ENCODE peak calls at places on chromosomes 13 and 19, in eight cellular contexts. One of them, this sample, is unnamed.
A peak's percentile ranks its signal among the peaks of the same experiment; 100 is the strongest.

GRCh38 chr13:80473695-80474094 is 132.8 kb upstream of the SPRY2 start:
- DNase-seq in nucleus accumbens: no peak
- DNase-seq in fibroblast of the conjunctiva: peak; percentile 92
- DNase-seq in frontal cortex: no peak
- DNase-seq in GM23248: peak; percentile 7
- DNase-seq in A172: peak; percentile 14
- DNase-seq in hepatic stellate cell: peak; percentile 12
- DNase-seq in effector CD4-positive, alpha-beta T cell: no peak
- DNase-seq in this sample: no peak

GRCh38 chr19:13097331-13098258 is 5.1 kb downstream of the LYL1 start:
- DNase-seq in nucleus accumbens: no peak
- DNase-seq in fibroblast of the conjunctiva: no peak
- DNase-seq in frontal cortex: no peak
- DNase-seq in GM23248: peak; percentile 73
- DNase-seq in A172: no peak
- DNase-seq in hepatic stellate cell: no peak
- DNase-seq in effector CD4-positive, alpha-beta T cell: no peak
- DNase-seq in this sample: no peak

GRCh38 chr19:1274852-1275259 is 474 bp upstream of the FAM174C start:
- DNase-seq in nucleus accumbens: no peak
- DNase-seq in fibroblast of the conjunctiva: no peak
- DNase-seq in frontal cortex: no peak
- DNase-seq in GM23248: peak; percentile 67
- DNase-seq in A172: no peak
- DNase-seq in hepatic stellate cell: no peak
- DNase-seq in effector CD4-positive, alpha-beta T cell: no peak
- DNase-seq in this sample: no peak

GRCh38 chr13:61880576-61881283 is 465.1 kb upstream of the PCDH20 start:
- DNase-seq in nucleus accumbens: no peak
- DNase-seq in fibroblast of the conjunctiva: no peak
- DNase-seq in frontal cortex: no peak
- DNase-seq in GM23248: peak; percentile 6
- DNase-seq in A172: peak; percentile 41
- DNase-seq in hepatic stellate cell: no peak
- DNase-seq in effector CD4-positive, alpha-beta T cell: no peak
- DNase-seq in this sample: no peak

GRCh38 chr19:5823579-5824281 is 15.8 kb downstream of the FUT6 start:
- DNase-seq in nucleus accumbens: no peak
- DNase-seq in fibroblast of the conjunctiva: no peak
- DNase-seq in frontal cortex: no peak
- DNase-seq in GM23248: no peak
- DNase-seq in A172: no peak
- DNase-seq in hepatic stellate cell: no peak
- DNase-seq in effector CD4-positive, alpha-beta T cell: no peak
- DNase-seq in this sample: no peak

GRCh38 chr19:49430678-49431329 is 5.6 kb downstream of the GFY start:
- DNase-seq in nucleus accumbens: no peak
- DNase-seq in fibroblast of the conjunctiva: no peak
- DNase-seq in frontal cortex: no peak
- DNase-seq in GM23248: peak; percentile 36
- DNase-seq in A172: no peak
- DNase-seq in hepatic stellate cell: no peak
- DNase-seq in effector CD4-positive, alpha-beta T cell: no peak
- DNase-seq in this sample: no peak

GRCh38 chr13:66992183-66992582 is 238.0 kb downstream of the PCDH9 start:
- DNase-seq in nucleus accumbens: peak; percentile 28
- DNase-seq in fibroblast of the conjunctiva: peak; percentile 87
- DNase-seq in frontal cortex: no peak
- DNase-seq in GM23248: no peak
- DNase-seq in A172: no peak
- DNase-seq in hepatic stellate cell: no peak
- DNase-seq in effector CD4-positive, alpha-beta T cell: no peak
- DNase-seq in this sample: peak; percentile 17

GRCh38 chr13:97977376-97977705 is 23.9 kb downstream of the IPO5 start:
- DNase-seq in nucleus accumbens: no peak
- DNase-seq in fibroblast of the conjunctiva: no peak
- DNase-seq in frontal cortex: no peak
- DNase-seq in GM23248: no peak
- DNase-seq in A172: no peak
- DNase-seq in hepatic stellate cell: peak; percentile 18
- DNase-seq in effector CD4-positive, alpha-beta T cell: no peak
- DNase-seq in this sample: no peak

GRCh38 chr19:15008308-15008707 is 28.6 kb upstream of the SLC1A6 start:
- DNase-seq in nucleus accumbens: no peak
- DNase-seq in fibroblast of the conjunctiva: no peak
- DNase-seq in frontal cortex: no peak
- DNase-seq in GM23248: no peak
- DNase-seq in A172: no peak
- DNase-seq in hepatic stellate cell: no peak
- DNase-seq in effector CD4-positive, alpha-beta T cell: no peak
- DNase-seq in this sample: no peak

GRCh38 chr19:1446713-1447564 is 3.0 kb upstream of the APC2 start:
- DNase-seq in nucleus accumbens: no peak
- DNase-seq in fibroblast of the conjunctiva: no peak
- DNase-seq in frontal cortex: no peak
- DNase-seq in GM23248: peak; percentile 33
- DNase-seq in A172: no peak
- DNase-seq in hepatic stellate cell: peak; percentile 29
- DNase-seq in effector CD4-positive, alpha-beta T cell: peak; percentile 21
- DNase-seq in this sample: no peak

GRCh38 chr13:25971499-25972145 is 80.2 kb downstream of the SHISA2 start:
- DNase-seq in nucleus accumbens: no peak
- DNase-seq in fibroblast of the conjunctiva: no peak
- DNase-seq in frontal cortex: no peak
- DNase-seq in GM23248: no peak
- DNase-seq in A172: no peak
- DNase-seq in hepatic stellate cell: no peak
- DNase-seq in effector CD4-positive, alpha-beta T cell: peak; percentile 44
- DNase-seq in this sample: no peak

GRCh38 chr13:36418022-36418805 is 14.1 kb upstream of the CCNA1 start:
- DNase-seq in nucleus accumbens: no peak
- DNase-seq in fibroblast of the conjunctiva: peak; percentile 28
- DNase-seq in frontal cortex: no peak
- DNase-seq in GM23248: peak; percentile 44
- DNase-seq in A172: peak; percentile 42
- DNase-seq in hepatic stellate cell: no peak
- DNase-seq in effector CD4-positive, alpha-beta T cell: no peak
- DNase-seq in this sample: no peak

GRCh38 chr13:99798756-99799155 is 172.8 kb downstream of the ZIC5 start:
- DNase-seq in nucleus accumbens: no peak
- DNase-seq in fibroblast of the conjunctiva: no peak
- DNase-seq in frontal cortex: no peak
- DNase-seq in GM23248: no peak
- DNase-seq in A172: no peak
- DNase-seq in hepatic stellate cell: no peak
- DNase-seq in effector CD4-positive, alpha-beta T cell: no peak
- DNase-seq in this sample: no peak

GRCh38 chr13:44117351-44117750 is 237.6 kb downstream of the LACC1 start:
- DNase-seq in nucleus accumbens: no peak
- DNase-seq in fibroblast of the conjunctiva: no peak
- DNase-seq in frontal cortex: no peak
- DNase-seq in GM23248: peak; percentile 29
- DNase-seq in A172: peak; percentile 3
- DNase-seq in hepatic stellate cell: no peak
- DNase-seq in effector CD4-positive, alpha-beta T cell: no peak
- DNase-seq in this sample: no peak

GRCh38 chr19:45564131-45564780 is 20.3 kb downstream of the OPA3 start:
- DNase-seq in nucleus accumbens: no peak
- DNase-seq in fibroblast of the conjunctiva: no peak
- DNase-seq in frontal cortex: no peak
- DNase-seq in GM23248: no peak
- DNase-seq in A172: no peak
- DNase-seq in hepatic stellate cell: no peak
- DNase-seq in effector CD4-positive, alpha-beta T cell: no peak
- DNase-seq in this sample: no peak

GRCh38 chr19:19457691-19458090 is 52.2 kb downstream of the GATAD2A start:
- DNase-seq in nucleus accumbens: no peak
- DNase-seq in fibroblast of the conjunctiva: no peak
- DNase-seq in frontal cortex: no peak
- DNase-seq in GM23248: no peak
- DNase-seq in A172: no peak
- DNase-seq in hepatic stellate cell: no peak
- DNase-seq in effector CD4-positive, alpha-beta T cell: no peak
- DNase-seq in this sample: no peak

GRCh38 chr19:55228015-55228391 is 560 bp downstream of the TMEM86B start:
- DNase-seq in nucleus accumbens: no peak
- DNase-seq in fibroblast of the conjunctiva: no peak
- DNase-seq in frontal cortex: no peak
- DNase-seq in GM23248: no peak
- DNase-seq in A172: no peak
- DNase-seq in hepatic stellate cell: no peak
- DNase-seq in effector CD4-positive, alpha-beta T cell: no peak
- DNase-seq in this sample: no peak

GRCh38 chr19:46813570-46814358 is 25.4 kb upstream of the SLC1A5 start:
- DNase-seq in nucleus accumbens: no peak
- DNase-seq in fibroblast of the conjunctiva: peak; percentile 46
- DNase-seq in frontal cortex: no peak
- DNase-seq in GM23248: no peak
- DNase-seq in A172: no peak
- DNase-seq in hepatic stellate cell: peak; percentile 47
- DNase-seq in effector CD4-positive, alpha-beta T cell: no peak
- DNase-seq in this sample: no peak

GRCh38 chr13:50891206-50891605 is 18.4 kb upstream of the RNASEH2B start:
- DNase-seq in nucleus accumbens: no peak
- DNase-seq in fibroblast of the conjunctiva: no peak
- DNase-seq in frontal cortex: no peak
- DNase-seq in GM23248: no peak
- DNase-seq in A172: no peak
- DNase-seq in hepatic stellate cell: no peak
- DNase-seq in effector CD4-positive, alpha-beta T cell: no peak
- DNase-seq in this sample: no peak

GRCh38 chr13:48531416-48532145 is 1.3 kb downstream of the RCBTB2 start:
- DNase-seq in nucleus accumbens: peak; percentile 55
- DNase-seq in fibroblast of the conjunctiva: no peak
- DNase-seq in frontal cortex: no peak
- DNase-seq in GM23248: no peak
- DNase-seq in A172: peak; percentile 3
- DNase-seq in hepatic stellate cell: no peak
- DNase-seq in effector CD4-positive, alpha-beta T cell: no peak
- DNase-seq in this sample: no peak

This sample was measured in caudate nucleus.